ENCODE peak calls at places on chromosome 17, in ten cellular contexts. U, W, J, R, N, O, Y, A, T and X are unnamed samples.

GRCh38 chr17:75036643-75037268 is 10.0 kb downstream of the ATP5PD start:
- DNase-seq in U (no peak), W (no peak), J (peak), R (peak), N (peak), O (no peak), Y (peak), A (no peak), T (peak), X (no peak)

GRCh38 chr17:48066192-48066591 is 18.0 kb downstream of the NFE2L1 start:
- DNase-seq in U (no peak), W (no peak), J (no peak), R (no peak), N (no peak), O (no peak), Y (no peak), A (no peak), T (no peak), X (no peak)

GRCh38 chr17:75135946-75136345 is 4.4 kb upstream of the NT5C start:
- DNase-seq in U (no peak), W (no peak), J (no peak), R (no peak), N (no peak), O (no peak), Y (no peak), A (no peak), T (no peak), X (no peak)

GRCh38 chr17:8004899-8005298 is 2.5 kb downstream of the GUCY2D start:
- DNase-seq in U (no peak), W (no peak), J (no peak), R (no peak), N (no peak), O (no peak), Y (no peak), A (no peak), T (no peak), X (no peak)

GRCh38 chr17:81868674-81869220 is 2.4 kb downstream of the ARHGDIA start:
- DNase-seq in U (no peak), W (peak), J (peak), R (no peak), N (no peak), O (no peak), Y (no peak), A (peak), T (peak), X (peak)

GRCh38 chr17:41965694-41966375 is 760 bp upstream of the CNP start:
- DNase-seq in U (peak), W (peak), J (peak), R (peak), N (peak), O (peak), Y (peak), A (no peak), T (peak), X (peak)

GRCh38 chr17:34099859-34100258 is 155.2 kb upstream of the CCL2 start:
- DNase-seq in U (no peak), W (no peak), J (no peak), R (no peak), N (no peak), O (no peak), Y (no peak), A (no peak), T (no peak), X (no peak)

GRCh38 chr17:145671-146541 is 8.5 kb downstream of the SCGB1C2 start:
- DNase-seq in U (peak), W (no peak), J (no peak), R (no peak), N (no peak), O (no peak), Y (no peak), A (no peak), T (no peak), X (no peak)

GRCh38 chr17:65583921-65584603 is 22.6 kb upstream of the AXIN2 start:
- DNase-seq in U (no peak), W (no peak), J (no peak), R (no peak), N (no peak), O (no peak), Y (no peak), A (no peak), T (no peak), X (no peak)